ENCODE peak calls at places on chromosomes 4 and X, in eight cellular contexts. G is left lung, F is OCI-LY7, V is kidney, O is pancreas, C is cardiac muscle cell, Z is heart left ventricle, K is left ventricle myocardium inferior. Q is an unnamed sample.
A peak's percentile ranks its signal among the peaks of the same experiment; 100 is the strongest.

GRCh38 chr4:113474017-113474416 is 287.5 kb downstream of the CAMK2D start:
- DNase-seq in Z (no peak), F (no peak), C (no peak), O (no peak), K (no peak), V (no peak), G (no peak), Q (no peak)

GRCh38 chr4:126697748-126698147 is 935.0 kb upstream of the INTU start:
- DNase-seq in K (no peak), O (no peak), V (no peak), G (no peak), Z (no peak), C (no peak), F (no peak), Q (no peak)

GRCh38 chrX:37958493-37959211 is 47.7 kb upstream of the SYTL5 start:
- DNase-seq in G (no peak), O (no peak), F (no peak), Z (no peak), K (no peak), C (peak; percentile 1), V (no peak), Q (no peak)

GRCh38 chrX:123788744-123789143 is 55.9 kb upstream of the THOC2 start:
- DNase-seq in G (no peak), K (no peak), Z (no peak), V (no peak), O (no peak), C (no peak), F (no peak), Q (no peak)

GRCh38 chr4:31601793-31602192 is 881.6 kb downstream of the PCDH7 start:
- DNase-seq in O (no peak), G (no peak), V (no peak), Z (no peak), K (no peak), C (no peak), F (no peak), Q (no peak)

GRCh38 chr4:38139187-38139586 is 179.0 kb downstream of the PTTG2 start:
- DNase-seq in V (no peak), O (no peak), Z (no peak), G (no peak), K (no peak), F (no peak), C (no peak), Q (no peak)

GRCh38 chr4:159719531-159719930 is 616.7 kb downstream of the RAPGEF2 start:
- DNase-seq in O (no peak), Z (no peak), G (no peak), V (no peak), C (no peak), F (no peak), K (no peak), Q (no peak)

GRCh38 chrX:9555354-9555753 is 90.5 kb downstream of the TBL1X start:
- DNase-seq in V (no peak), K (no peak), F (no peak), O (no peak), G (no peak), C (no peak), Z (no peak), Q (no peak)

GRCh38 chr4:165834116-165834515 is 38.9 kb upstream of the TLL1 start:
- DNase-seq in V (no peak), O (no peak), G (no peak), Z (no peak), F (no peak), C (no peak), K (no peak), Q (no peak)

GRCh38 chr4:176587920-176588319 is 204.8 kb downstream of the VEGFC start:
- DNase-seq in Z (no peak), V (no peak), G (no peak), O (no peak), K (no peak), F (no peak), C (no peak), Q (no peak)

GRCh38 chr4:86032476-86033022 is 327.3 kb downstream of the MAPK10 start:
- DNase-seq in C (peak; percentile 32), K (no peak), O (no peak), V (no peak), F (no peak), Z (peak; percentile 29), G (no peak), Q (no peak)

GRCh38 chrX:44344687-44345086 is 1.2 kb upstream of the EFHC2 start:
- DNase-seq in V (no peak), K (no peak), G (no peak), O (no peak), F (no peak), C (no peak), Z (no peak), Q (no peak)

GRCh38 chr4:3344104-3344503 is 51.3 kb downstream of the RGS12 start:
- DNase-seq in G (no peak), F (no peak), V (no peak), K (no peak), C (no peak), Z (no peak), O (no peak), Q (no peak)

GRCh38 chr4:151184523-151185458 is 85.4 kb downstream of the RPS3A start:
- DNase-seq in O (no peak), G (no peak), F (no peak), K (no peak), C (no peak), Z (no peak), V (no peak), Q (no peak)

GRCh38 chr4:145541266-145541770 is 59.7 kb downstream of the SMAD1 start:
- DNase-seq in F (no peak), O (no peak), C (no peak), Z (no peak), K (no peak), V (no peak), G (no peak), Q (no peak)

GRCh38 chrX:54785901-54786300 is 12.2 kb downstream of the ITIH6 start:
- DNase-seq in O (no peak), G (no peak), C (peak; percentile 21), K (no peak), Z (no peak), F (peak; percentile 33), V (no peak), Q (no peak)

GRCh38 chr4:153209410-153209809 is 5.2 kb downstream of the TRIM2 start:
- DNase-seq in Z (no peak), O (no peak), G (no peak), V (no peak), K (no peak), C (no peak), F (no peak), Q (no peak)

GRCh38 chr4:185997287-185997686 is 71.7 kb upstream of the TLR3 start:
- DNase-seq in G (no peak), K (peak; percentile 59), C (no peak), F (no peak), O (peak; percentile 43), Z (peak; percentile 69), V (no peak), Q (no peak)

GRCh38 chr4:179097741-179098140 is 1655.5 kb upstream of the AGA start:
- DNase-seq in Z (no peak), K (no peak), O (no peak), G (no peak), C (peak; percentile 83), F (peak; percentile 5), V (no peak), Q (no peak)

DNA sequence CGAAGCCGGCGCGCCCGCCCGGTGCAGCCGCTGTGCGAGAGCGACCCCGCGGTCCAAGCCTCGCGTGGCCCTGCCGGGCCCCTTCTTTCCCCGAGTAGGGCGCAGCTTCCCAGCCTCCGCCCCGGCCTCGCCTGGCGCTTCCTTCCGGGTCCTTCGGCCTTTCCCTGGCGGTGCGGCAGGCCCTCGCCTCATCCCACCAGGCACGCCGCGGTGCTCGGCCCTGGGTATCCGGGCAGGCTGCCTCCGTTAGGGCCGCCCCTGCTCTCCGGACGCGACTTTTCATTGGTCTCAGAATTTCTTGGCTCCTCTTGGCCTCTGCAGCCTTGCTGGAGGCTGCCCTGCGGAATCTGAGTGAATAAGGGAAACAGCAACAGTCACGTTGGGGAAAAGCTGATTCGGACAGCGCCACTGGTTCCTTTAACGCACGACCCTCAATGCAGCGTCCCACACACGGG is 429 bp downstream of the UVSSA start:
- DNase-seq in F (peak; percentile 70), Z (peak; percentile 82), G (peak; percentile 72), V (peak; percentile 94), K (peak; percentile 78), C (peak; percentile 82), O (peak; percentile 83), Q (peak; percentile 86)
- TF ChIP-seq CTCF in F (no peak), Z (no peak), G (no peak), V (no peak), K (no peak), C (peak; percentile 3), O (no peak), Q (no peak)

DNA sequence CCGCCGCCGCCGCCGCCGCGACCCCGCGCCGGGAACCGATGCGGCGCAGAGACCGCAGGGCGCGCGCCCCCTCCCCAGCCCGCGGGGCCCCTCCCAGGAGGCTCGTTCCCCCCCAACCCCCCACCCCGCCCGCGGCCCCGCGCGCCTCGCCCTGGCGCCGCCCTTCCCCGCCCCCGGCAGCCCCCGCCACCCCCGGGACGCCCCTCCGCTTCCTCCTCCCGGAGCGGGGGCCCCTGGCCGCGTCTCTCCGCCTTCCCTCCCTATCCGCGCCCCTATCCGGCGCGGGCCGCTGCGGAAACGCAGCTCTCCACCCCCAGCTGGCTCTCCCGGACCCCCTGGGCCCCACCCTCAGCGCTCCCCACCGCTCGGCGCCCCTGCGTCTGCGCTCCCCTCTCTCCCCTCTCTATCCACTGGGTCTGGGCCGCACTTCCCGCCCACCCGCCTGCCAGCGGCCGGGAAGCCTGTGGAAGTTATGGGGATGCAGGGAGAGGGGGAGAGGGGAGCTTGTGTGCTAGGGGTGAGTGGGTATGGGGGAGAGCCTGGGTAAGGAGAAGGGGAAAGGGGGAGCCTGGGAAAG is at the start of gene TMEM271:
- DNase-seq in C (no peak), V (no peak), G (no peak), K (no peak), Z (no peak), F (no peak), O (no peak), Q (no peak)
- H3K9me3 ChIP-seq in C (no peaks in the 10 kb centered on the region), V (no peaks in the 10 kb centered on the region), G (no peaks in the 10 kb centered on the region), K (no peaks in the 10 kb centered on the region), Z (no peaks in the 10 kb centered on the region), F (no peaks in the 10 kb centered on the region), O (no peaks in the 10 kb centered on the region), Q (no peaks in the 10 kb centered on the region)

DNA sequence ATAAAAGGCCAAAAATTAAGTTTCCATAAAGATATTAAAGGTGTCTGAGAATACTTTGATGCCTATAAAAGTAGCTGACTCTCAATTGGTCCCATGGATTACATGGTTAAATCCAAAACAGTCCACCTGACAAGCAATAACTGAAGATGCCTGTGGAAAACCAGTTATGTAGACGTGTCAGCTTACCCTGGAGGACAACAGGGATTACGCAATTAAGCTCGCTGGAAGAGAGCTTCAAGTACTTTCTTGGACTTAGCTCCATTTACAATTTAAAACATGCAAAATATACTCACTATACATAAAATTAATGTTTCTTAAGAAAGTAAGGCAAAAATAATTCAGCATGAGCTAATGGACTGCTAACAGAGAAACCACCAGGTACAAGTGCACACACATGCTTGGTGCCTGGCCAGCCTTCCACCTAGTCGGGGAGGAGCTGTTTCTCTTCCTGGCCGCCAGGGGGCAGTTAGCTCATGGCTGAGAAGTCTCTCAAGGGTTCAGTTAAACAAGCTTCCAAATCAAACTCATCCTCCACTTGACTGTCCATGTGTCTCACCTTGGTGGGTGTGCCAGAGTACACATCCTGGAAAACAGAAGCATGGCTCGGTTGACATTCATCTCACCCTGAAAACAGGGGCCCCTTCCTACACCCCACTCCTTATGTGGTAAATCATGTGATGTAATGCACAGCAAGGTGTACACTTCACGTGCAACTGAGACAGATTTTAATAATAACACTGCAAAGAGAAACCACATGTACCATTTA is 9.2 kb upstream of the FAM53A start:
- DNase-seq in K (peak; percentile 58), C (peak; percentile 84), Z (peak; percentile 69), V (peak; percentile 85), F (peak; percentile 85), G (peak; percentile 82), O (peak; percentile 77), Q (peak; percentile 83)
- H3K36me3 ChIP-seq in K (peaks cover 76% of the 10 kb centered on the region), C (peaks cover 40% of the 10 kb centered on the region), Z (peaks cover 75% of the 10 kb centered on the region), V (peaks cover 16% of the 10 kb centered on the region), F (peaks cover 94% of the 10 kb centered on the region), G (no peaks in the 10 kb centered on the region), O (peaks cover 5% of the 10 kb centered on the region), Q (peaks cover 78% of the 10 kb centered on the region)

GRCh38 chr4:138222041-138222440 is 20.1 kb downstream of the SLC7A11 start:
- DNase-seq in C (no peak), K (no peak), V (no peak), G (no peak), O (no peak), Z (no peak), F (no peak), Q (no peak)
- TF ChIP-seq CTCF in C (no peak), K (no peak), V (no peak), G (no peak), O (no peak), Z (no peak), F (no peak), Q (no peak)